ENCODE peak calls at places on chromosome 19, in ten cellular contexts. One of them, this sample, is unnamed.

GRCh38 chr19:768424-768823 is 17.5 kb downstream of the MISP start:
- DNase-seq in stomach: no peak
- DNase-seq in left lung: no peak
- DNase-seq in T-helper 1 cell: no peak
- DNase-seq in fibroblast of villous mesenchyme: peak; percentile 93
- DNase-seq in NCI-H187 treated with DMSO at 0.1 percent for 48 hours: no peak
- DNase-seq in bronchial epithelial cell: peak; percentile 17
- DNase-seq in NCI-H146: no peak
- DNase-seq in activated T-helper 1 cell treated with anti-CD3 and anti-CD28 coated beads, Interleukin-12 subunit alpha, Interleukin-12 subunit beta, Interleukin-2, Interleukin-4 antibody, amounts not matched to agents 30 ng/mL and 10 ng/mL and 1 ng/mL, durations not matched to agents 14 hours and 24 hours and 36 hours: no peak
- DNase-seq in activated T-cell treated with anti-CD3 and anti-CD28 coated beads for 1 hour: no peak
- DNase-seq in this sample: no peak

GRCh38 chr19:24033962-24034342 is 53.0 kb upstream of the ZNF254 start:
- DNase-seq in bronchial epithelial cell: peak; percentile 62
- DNase-seq in activated T-helper 1 cell treated with anti-CD3 and anti-CD28 coated beads, Interleukin-12 subunit alpha, Interleukin-12 subunit beta, Interleukin-2, Interleukin-4 antibody, amounts not matched to agents 30 ng/mL and 10 ng/mL and 1 ng/mL, durations not matched to agents 14 hours and 24 hours and 36 hours: peak; percentile 9
- DNase-seq in NCI-H187 treated with DMSO at 0.1 percent for 48 hours: no peak
- DNase-seq in left lung: peak; percentile 49
- DNase-seq in T-helper 1 cell: no peak
- DNase-seq in NCI-H146: peak; percentile 62
- DNase-seq in fibroblast of villous mesenchyme: peak; percentile 74
- DNase-seq in activated T-cell treated with anti-CD3 and anti-CD28 coated beads for 1 hour: peak; percentile 14
- DNase-seq in stomach: peak; percentile 60
- DNase-seq in this sample: no peak

GRCh38 chr19:38849746-38850230 is at the start of gene HNRNPL:
- DNase-seq in left lung: peak; percentile 99
- DNase-seq in NCI-H146: no peak
- DNase-seq in NCI-H187 treated with DMSO at 0.1 percent for 48 hours: no peak
- DNase-seq in fibroblast of villous mesenchyme: no peak
- DNase-seq in T-helper 1 cell: peak; percentile 99
- DNase-seq in bronchial epithelial cell: no peak
- DNase-seq in stomach: peak; percentile 99
- DNase-seq in activated T-cell treated with anti-CD3 and anti-CD28 coated beads for 1 hour: peak; percentile 98
- DNase-seq in activated T-helper 1 cell treated with anti-CD3 and anti-CD28 coated beads, Interleukin-12 subunit alpha, Interleukin-12 subunit beta, Interleukin-2, Interleukin-4 antibody, amounts not matched to agents 30 ng/mL and 10 ng/mL and 1 ng/mL, durations not matched to agents 14 hours and 24 hours and 36 hours: no peak
- DNase-seq in this sample: no peak

GRCh38 chr19:3420909-3421619 is 54.7 kb downstream of the NFIC start:
- DNase-seq in activated T-helper 1 cell treated with anti-CD3 and anti-CD28 coated beads, Interleukin-12 subunit alpha, Interleukin-12 subunit beta, Interleukin-2, Interleukin-4 antibody, amounts not matched to agents 30 ng/mL and 10 ng/mL and 1 ng/mL, durations not matched to agents 14 hours and 24 hours and 36 hours: no peak
- DNase-seq in NCI-H146: no peak
- DNase-seq in NCI-H187 treated with DMSO at 0.1 percent for 48 hours: no peak
- DNase-seq in stomach: no peak
- DNase-seq in activated T-cell treated with anti-CD3 and anti-CD28 coated beads for 1 hour: no peak
- DNase-seq in bronchial epithelial cell: no peak
- DNase-seq in T-helper 1 cell: no peak
- DNase-seq in left lung: no peak
- DNase-seq in fibroblast of villous mesenchyme: no peak
- DNase-seq in this sample: no peak

GRCh38 chr19:45159971-45160324 is 834 bp downstream of the NKPD1 start:
- DNase-seq in bronchial epithelial cell: no peak
- DNase-seq in NCI-H187 treated with DMSO at 0.1 percent for 48 hours: no peak
- DNase-seq in NCI-H146: no peak
- DNase-seq in stomach: no peak
- DNase-seq in fibroblast of villous mesenchyme: no peak
- DNase-seq in activated T-cell treated with anti-CD3 and anti-CD28 coated beads for 1 hour: no peak
- DNase-seq in T-helper 1 cell: no peak
- DNase-seq in activated T-helper 1 cell treated with anti-CD3 and anti-CD28 coated beads, Interleukin-12 subunit alpha, Interleukin-12 subunit beta, Interleukin-2, Interleukin-4 antibody, amounts not matched to agents 30 ng/mL and 10 ng/mL and 1 ng/mL, durations not matched to agents 14 hours and 24 hours and 36 hours: no peak
- DNase-seq in left lung: no peak
- DNase-seq in this sample: no peak

GRCh38 chr19:38877781-38878574 is at the start of gene RINL:
- DNase-seq in left lung: peak; percentile 63
- DNase-seq in activated T-cell treated with anti-CD3 and anti-CD28 coated beads for 1 hour: peak; percentile 58
- DNase-seq in T-helper 1 cell: peak; percentile 54
- DNase-seq in activated T-helper 1 cell treated with anti-CD3 and anti-CD28 coated beads, Interleukin-12 subunit alpha, Interleukin-12 subunit beta, Interleukin-2, Interleukin-4 antibody, amounts not matched to agents 30 ng/mL and 10 ng/mL and 1 ng/mL, durations not matched to agents 14 hours and 24 hours and 36 hours: peak; percentile 58
- DNase-seq in fibroblast of villous mesenchyme: no peak
- DNase-seq in NCI-H146: peak; percentile 100
- DNase-seq in NCI-H187 treated with DMSO at 0.1 percent for 48 hours: no peak
- DNase-seq in stomach: peak; percentile 46
- DNase-seq in bronchial epithelial cell: peak; percentile 21
- DNase-seq in this sample: peak; percentile 56

GRCh38 chr19:32337176-32337808 is 8.1 kb upstream of the ZNF507 start:
- DNase-seq in stomach: no peak
- DNase-seq in bronchial epithelial cell: no peak
- DNase-seq in left lung: no peak
- DNase-seq in NCI-H187 treated with DMSO at 0.1 percent for 48 hours: no peak
- DNase-seq in activated T-helper 1 cell treated with anti-CD3 and anti-CD28 coated beads, Interleukin-12 subunit alpha, Interleukin-12 subunit beta, Interleukin-2, Interleukin-4 antibody, amounts not matched to agents 30 ng/mL and 10 ng/mL and 1 ng/mL, durations not matched to agents 14 hours and 24 hours and 36 hours: no peak
- DNase-seq in activated T-cell treated with anti-CD3 and anti-CD28 coated beads for 1 hour: no peak
- DNase-seq in NCI-H146: no peak
- DNase-seq in fibroblast of villous mesenchyme: no peak
- DNase-seq in T-helper 1 cell: no peak
- DNase-seq in this sample: no peak

GRCh38 chr19:49932731-49933131 is 3.4 kb upstream of the NUP62 start:
- DNase-seq in fibroblast of villous mesenchyme: no peak
- DNase-seq in bronchial epithelial cell: no peak
- DNase-seq in activated T-cell treated with anti-CD3 and anti-CD28 coated beads for 1 hour: peak; percentile 11
- DNase-seq in NCI-H146: no peak
- DNase-seq in activated T-helper 1 cell treated with anti-CD3 and anti-CD28 coated beads, Interleukin-12 subunit alpha, Interleukin-12 subunit beta, Interleukin-2, Interleukin-4 antibody, amounts not matched to agents 30 ng/mL and 10 ng/mL and 1 ng/mL, durations not matched to agents 14 hours and 24 hours and 36 hours: peak; percentile 34
- DNase-seq in left lung: no peak
- DNase-seq in stomach: no peak
- DNase-seq in T-helper 1 cell: no peak
- DNase-seq in NCI-H187 treated with DMSO at 0.1 percent for 48 hours: no peak
- DNase-seq in this sample: peak; percentile 14

GRCh38 chr19:4373601-4374441 is 26.5 kb downstream of the SH3GL1 start:
- DNase-seq in bronchial epithelial cell: no peak
- DNase-seq in NCI-H187 treated with DMSO at 0.1 percent for 48 hours: no peak
- DNase-seq in left lung: no peak
- DNase-seq in stomach: no peak
- DNase-seq in fibroblast of villous mesenchyme: peak; percentile 38
- DNase-seq in NCI-H146: no peak
- DNase-seq in activated T-cell treated with anti-CD3 and anti-CD28 coated beads for 1 hour: no peak
- DNase-seq in activated T-helper 1 cell treated with anti-CD3 and anti-CD28 coated beads, Interleukin-12 subunit alpha, Interleukin-12 subunit beta, Interleukin-2, Interleukin-4 antibody, amounts not matched to agents 30 ng/mL and 10 ng/mL and 1 ng/mL, durations not matched to agents 14 hours and 24 hours and 36 hours: no peak
- DNase-seq in T-helper 1 cell: no peak
- DNase-seq in this sample: no peak

GRCh38 chr19:44890366-44891015 is 563 bp upstream of the TOMM40 start:
- DNase-seq in fibroblast of villous mesenchyme: peak; percentile 99
- DNase-seq in NCI-H146: peak; percentile 100
- DNase-seq in T-helper 1 cell: no peak
- DNase-seq in bronchial epithelial cell: peak; percentile 99
- DNase-seq in left lung: no peak
- DNase-seq in stomach: no peak
- DNase-seq in activated T-cell treated with anti-CD3 and anti-CD28 coated beads for 1 hour: no peak
- DNase-seq in activated T-helper 1 cell treated with anti-CD3 and anti-CD28 coated beads, Interleukin-12 subunit alpha, Interleukin-12 subunit beta, Interleukin-2, Interleukin-4 antibody, amounts not matched to agents 30 ng/mL and 10 ng/mL and 1 ng/mL, durations not matched to agents 14 hours and 24 hours and 36 hours: peak; percentile 100
- DNase-seq in NCI-H187 treated with DMSO at 0.1 percent for 48 hours: peak; percentile 99
- DNase-seq in this sample: no peak

This sample was measured in T follicular helper cell.